ENCODE peak calls at places on chromosomes 13 and 19, in six cellular contexts. N is A549, T is glutamatergic neuron, E is cardiac fibroblast, G is pancreas, R is H1. W is an unnamed sample.

GRCh38 chr13:46968450-46968849 is 71.6 kb upstream of the HTR2A start:
- DNase-seq in N (no peak), T (no peak), E (no peak), G (no peak), R (no peak), W (no peak)

GRCh38 chr19:31300406-31300805 is 48.8 kb downstream of the TSHZ3 start:
- DNase-seq in N (no peak), T (peak; percentile 8), E (no peak), G (no peak), R (no peak), W (no peak)

GRCh38 chr13:94968040-94968756 is 255.9 kb upstream of the SOX21 start:
- DNase-seq in N (peak; percentile 67), T (peak; percentile 68), E (no peak), G (no peak), R (peak; percentile 83), W (peak; percentile 71)

GRCh38 chr19:52535831-52536800 is 8.6 kb downstream of the ZNF808 start:
- DNase-seq in N (no peak), T (peak; percentile 97), E (peak; percentile 84), G (peak; percentile 47), R (peak; percentile 92), W (peak; percentile 96)

GRCh38 chr13:48653074-48654054 is at the start of gene CYSLTR2:
- DNase-seq in N (peak; percentile 2), T (no peak), E (peak; percentile 62), G (no peak), R (no peak), W (no peak)

GRCh38 chr13:99806671-99807070 is 164.9 kb downstream of the ZIC5 start:
- DNase-seq in N (no peak), T (no peak), E (no peak), G (no peak), R (no peak), W (no peak)

GRCh38 chr19:33726756-33727155 is 69.9 kb upstream of the KCTD15 start:
- DNase-seq in N (no peak), T (no peak), E (no peak), G (no peak), R (no peak), W (no peak)

GRCh38 chr19:23222998-23223652 is 27.1 kb downstream of the ZNF724 start:
- DNase-seq in N (peak; percentile 17), T (no peak), E (peak; percentile 12), G (no peak), R (no peak), W (no peak)

GRCh38 chr13:72437458-72437857 is 290.0 kb downstream of the MZT1 start:
- DNase-seq in N (no peak), T (no peak), E (peak; percentile 48), G (no peak), R (no peak), W (no peak)

GRCh38 chr13:35729926-35730627 is 253.6 kb upstream of the MAB21L1 start:
- DNase-seq in N (no peak), T (no peak), E (no peak), G (no peak), R (no peak), W (no peak)

DNA sequence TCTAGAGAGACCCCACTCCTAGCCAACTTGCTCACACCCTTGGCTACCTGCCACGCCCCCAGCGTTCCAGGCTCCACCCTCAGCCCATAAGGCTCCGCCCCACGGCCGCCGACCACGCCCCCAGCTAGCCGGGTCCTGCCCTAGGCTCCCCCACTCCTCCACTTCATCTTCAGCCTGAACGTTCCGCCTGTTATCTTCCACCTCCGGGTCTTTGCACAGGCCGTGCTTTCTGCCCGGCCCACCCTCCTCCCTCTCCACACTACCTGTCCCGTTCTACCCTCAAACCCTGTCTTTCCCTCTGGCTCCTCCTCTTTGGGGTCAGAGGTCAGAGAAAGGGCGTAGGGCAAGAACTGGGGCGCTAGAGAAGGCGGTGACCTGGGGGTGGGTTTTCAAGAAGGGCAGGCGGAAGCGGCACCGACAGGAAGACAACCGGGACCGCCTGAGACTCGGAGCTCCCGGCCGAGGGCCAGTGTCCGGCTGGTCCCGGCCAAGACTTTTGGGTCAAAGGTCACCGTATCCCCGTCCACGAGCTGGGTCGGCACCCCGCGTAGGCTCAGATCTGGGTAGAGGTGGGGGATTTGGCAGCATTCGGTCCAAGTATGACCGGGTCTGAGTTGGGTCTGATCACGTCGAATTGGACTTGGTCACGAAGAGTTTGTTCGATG is 2.2 kb downstream of the PDE4C start:
- DNase-seq in N (peak; percentile 79), T (peak; percentile 77), E (no peak), G (peak; percentile 36), R (peak; percentile 100), W (peak; percentile 75)
- TF ChIP-seq CTCF in N (no peak), T (no peak), E (no peak), G (no peak), R (no peak), W (no peak)

GRCh38 chr19:35615036-35615435 is 2.5 kb downstream of the HAUS5 start:
- DNase-seq in N (no peak), T (no peak), E (no peak), G (no peak), R (no peak), W (no peak)

GRCh38 chr19:35619290-35619923 is 6.9 kb downstream of the HAUS5 start:
- DNase-seq in N (no peak), T (no peak), E (no peak), G (no peak), R (no peak), W (no peak)

GRCh38 chr19:35620001-35620400 is 7.5 kb downstream of the HAUS5 start:
- DNase-seq in N (no peak), T (no peak), E (no peak), G (no peak), R (no peak), W (no peak)

GRCh38 chr19:35621708-35622107 is 7.1 kb upstream of the RBM42 start:
- DNase-seq in N (no peak), T (no peak), E (no peak), G (no peak), R (no peak), W (no peak)

DNA sequence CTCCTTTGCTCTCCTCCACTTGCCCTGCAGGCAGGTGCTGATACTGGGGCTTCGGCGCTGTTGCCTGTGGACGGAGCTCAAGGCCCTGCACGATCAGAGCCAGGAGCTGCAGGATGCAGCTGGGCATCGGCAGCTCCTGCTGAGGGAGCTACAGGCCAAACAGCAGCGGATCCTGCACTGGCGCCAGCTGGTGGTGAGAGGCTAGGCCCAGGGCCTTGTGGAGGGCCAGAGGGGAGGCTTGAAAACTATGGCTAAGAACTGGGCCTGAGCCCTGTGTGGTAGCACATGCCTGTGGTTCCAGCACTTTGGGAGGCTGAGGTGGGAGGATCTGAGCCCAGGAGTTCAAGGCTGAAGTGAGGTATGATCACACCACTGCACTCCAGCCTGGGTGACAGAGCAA is 6.3 kb downstream of the HAUS5 start:
- DNase-seq in N (peak; percentile 71), T (no peak), E (no peak), G (no peak), R (peak; percentile 45), W (no peak)
- TF ChIP-seq CTCF in N (peak; percentile 29), T (no peak), E (no peak), G (no peak), R (peak; percentile 55), W (no peak)

DNA sequence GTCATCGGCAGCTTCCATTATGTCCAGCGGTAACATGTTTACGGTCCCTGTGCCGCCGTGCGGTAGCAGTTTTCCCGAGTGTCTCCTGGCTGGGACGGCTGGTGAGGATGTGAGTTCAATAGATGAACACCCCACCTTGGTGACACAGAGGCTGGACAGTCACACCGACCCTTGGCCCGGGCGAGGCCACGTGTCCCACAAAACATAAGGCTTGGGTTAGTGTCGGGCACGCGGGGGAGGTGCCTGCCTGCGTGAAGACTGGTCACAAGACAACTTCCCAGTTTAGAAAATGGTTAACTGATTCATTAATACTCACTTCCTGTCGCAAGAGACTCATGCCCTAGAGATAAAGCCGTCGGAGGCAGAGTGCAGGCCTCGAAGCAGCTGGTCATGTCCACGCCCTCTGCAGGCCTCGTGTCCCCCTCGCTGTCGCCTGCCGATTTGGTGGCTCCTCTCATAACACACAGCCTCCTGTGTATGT is 17.2 kb downstream of the RASA3 start:
- DNase-seq in N (peak; percentile 61), T (no peak), E (peak; percentile 90), G (no peak), R (no peak), W (no peak)
- TF ChIP-seq CTCF in N (no peak), T (no peak), E (no peak), G (no peak), R (no peak), W (no peak)

GRCh38 chr13:32381539-32381938 is 46.4 kb downstream of the N4BP2L1 start:
- DNase-seq in N (peak; percentile 5), T (no peak), E (peak; percentile 59), G (no peak), R (no peak), W (peak; percentile 3)
- TF ChIP-seq CTCF in N (no peak), T (peak; percentile 14), E (peak; percentile 69), G (peak; percentile 16), R (no peak), W (peak; percentile 27)

GRCh38 chr13:22455036-22455435 is 725.7 kb upstream of the SGCG start:
- DNase-seq in N (no peak), T (no peak), E (no peak), G (no peak), R (no peak), W (no peak)

GRCh38 chr13:22449251-22449650 is 731.5 kb upstream of the SGCG start:
- DNase-seq in N (no peak), T (no peak), E (no peak), G (no peak), R (no peak), W (no peak)

GRCh38 chr13:22451345-22451744 is 729.4 kb upstream of the SGCG start:
- DNase-seq in N (no peak), T (no peak), E (no peak), G (peak; percentile 11), R (no peak), W (peak; percentile 14)

DNA sequence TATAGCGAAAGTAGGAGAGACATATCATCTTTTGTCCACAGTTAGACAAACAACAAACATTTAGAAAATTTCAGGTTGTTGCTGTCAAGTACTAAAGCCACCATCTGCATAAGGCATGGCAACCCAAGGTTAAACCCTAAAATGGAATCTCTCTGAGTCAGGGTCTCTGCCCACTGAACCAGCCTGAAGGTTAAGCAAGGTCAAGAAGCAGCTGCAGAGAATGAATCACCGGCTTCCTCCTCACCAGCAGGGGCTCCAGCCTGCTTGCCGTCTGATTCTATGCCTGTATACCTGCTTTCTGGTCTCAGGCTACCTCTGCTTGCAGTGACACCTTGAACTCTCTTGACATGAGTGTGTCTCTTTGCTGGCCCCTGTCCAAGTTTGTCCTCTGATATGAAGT is 726.2 kb upstream of the SGCG start:
- DNase-seq in N (no peak), T (no peak), E (no peak), G (no peak), R (no peak), W (peak; percentile 11)
- TF ChIP-seq CTCF in N (no peak), T (no peak), E (no peak), G (no peak), R (peak; percentile 18), W (no peak)

DNA sequence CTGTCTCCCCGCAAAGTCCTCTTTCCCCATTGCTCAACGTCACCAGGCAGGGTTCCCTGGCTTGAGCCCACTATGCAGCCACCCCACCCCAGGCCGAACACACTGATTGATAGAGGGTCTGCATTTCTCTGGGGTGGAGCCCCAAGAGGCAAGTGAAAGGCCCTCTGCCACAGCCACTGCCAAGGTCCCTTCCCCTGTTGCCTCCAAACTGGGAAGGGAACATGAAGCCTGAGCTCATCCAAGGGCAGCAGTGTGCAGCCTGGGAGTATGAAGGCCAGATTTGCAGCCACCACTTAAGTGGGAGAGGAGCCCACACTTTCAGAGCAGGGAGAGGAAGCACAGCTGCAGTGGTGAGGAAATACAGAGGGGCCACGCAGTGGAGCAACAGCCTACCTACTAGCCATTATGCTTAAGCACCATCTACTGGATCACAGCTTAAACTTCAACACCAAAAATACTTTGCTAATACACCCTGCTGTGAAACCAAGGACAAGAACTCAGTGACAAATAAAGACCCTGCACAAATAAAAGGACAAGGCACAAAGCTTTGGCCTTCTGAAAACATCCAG is 48.6 kb downstream of the UBL3 start:
- DNase-seq in N (no peak), T (no peak), E (peak; percentile 7), G (no peak), R (no peak), W (no peak)
- TF ChIP-seq CTCF in N (no peak), T (no peak), E (no peak), G (no peak), R (no peak), W (no peak)

W was measured in nephron progenitor cell.